ENCODE peak calls at places on chromosomes 1 and 21, in five cellular contexts. One of them, this sample, is unnamed.

GRCh38 chr1:66533804-66534745 is at the start of gene SGIP1:
- DNase-seq in CD4-positive, alpha-beta T cell: no peak
- DNase-seq in AG08395: peak; percentile 83
- DNase-seq in activated CD4-positive, CD25-positive, alpha-beta regulatory T cell: no peak
- DNase-seq in T-helper 9 cell: no peak
- DNase-seq in this sample: no peak

GRCh38 chr1:32878183-32878582 is 7.5 kb upstream of the FNDC5 start:
- DNase-seq in CD4-positive, alpha-beta T cell: no peak
- DNase-seq in AG08395: peak; percentile 54
- DNase-seq in activated CD4-positive, CD25-positive, alpha-beta regulatory T cell: no peak
- DNase-seq in T-helper 9 cell: no peak
- DNase-seq in this sample: no peak

GRCh38 chr1:87474098-87474497 is 145.4 kb downstream of the LMO4 start:
- DNase-seq in CD4-positive, alpha-beta T cell: no peak
- DNase-seq in AG08395: no peak
- DNase-seq in activated CD4-positive, CD25-positive, alpha-beta regulatory T cell: no peak
- DNase-seq in T-helper 9 cell: no peak
- DNase-seq in this sample: no peak

GRCh38 chr1:25682059-25682601 is 65.5 kb downstream of the MAN1C1 start:
- DNase-seq in CD4-positive, alpha-beta T cell: no peak
- DNase-seq in AG08395: no peak
- DNase-seq in activated CD4-positive, CD25-positive, alpha-beta regulatory T cell: no peak
- DNase-seq in T-helper 9 cell: no peak
- DNase-seq in this sample: no peak

GRCh38 chr1:106515375-106515774 is 541.1 kb upstream of the PRMT6 start:
- DNase-seq in CD4-positive, alpha-beta T cell: no peak
- DNase-seq in AG08395: no peak
- DNase-seq in activated CD4-positive, CD25-positive, alpha-beta regulatory T cell: no peak
- DNase-seq in T-helper 9 cell: no peak
- DNase-seq in this sample: no peak

GRCh38 chr1:5911871-5912271 is 80.4 kb downstream of the NPHP4 start:
- DNase-seq in CD4-positive, alpha-beta T cell: no peak
- DNase-seq in AG08395: no peak
- DNase-seq in activated CD4-positive, CD25-positive, alpha-beta regulatory T cell: no peak
- DNase-seq in T-helper 9 cell: no peak
- DNase-seq in this sample: no peak

GRCh38 chr1:37323486-37324377 is 150.6 kb upstream of the ZC3H12A start:
- DNase-seq in CD4-positive, alpha-beta T cell: no peak
- DNase-seq in AG08395: peak; percentile 17
- DNase-seq in activated CD4-positive, CD25-positive, alpha-beta regulatory T cell: no peak
- DNase-seq in T-helper 9 cell: no peak
- DNase-seq in this sample: no peak

GRCh38 chr1:223726380-223727001 is 14.2 kb downstream of the CAPN2 start:
- DNase-seq in CD4-positive, alpha-beta T cell: peak; percentile 85
- DNase-seq in AG08395: peak; percentile 93
- DNase-seq in activated CD4-positive, CD25-positive, alpha-beta regulatory T cell: peak; percentile 65
- DNase-seq in T-helper 9 cell: peak; percentile 79
- DNase-seq in this sample: peak; percentile 79

GRCh38 chr1:9315411-9316079 is 22.9 kb downstream of the SPSB1 start:
- DNase-seq in CD4-positive, alpha-beta T cell: no peak
- DNase-seq in AG08395: peak; percentile 55
- DNase-seq in activated CD4-positive, CD25-positive, alpha-beta regulatory T cell: no peak
- DNase-seq in T-helper 9 cell: no peak
- DNase-seq in this sample: no peak

GRCh38 chr1:24970926-24971530 is 41.0 kb upstream of the RUNX3 start:
- DNase-seq in CD4-positive, alpha-beta T cell: no peak
- DNase-seq in AG08395: no peak
- DNase-seq in activated CD4-positive, CD25-positive, alpha-beta regulatory T cell: no peak
- DNase-seq in T-helper 9 cell: no peak
- DNase-seq in this sample: no peak

GRCh38 chr1:70142120-70142519 is 63.3 kb downstream of the LRRC40 start:
- DNase-seq in CD4-positive, alpha-beta T cell: no peak
- DNase-seq in AG08395: peak; percentile 27
- DNase-seq in activated CD4-positive, CD25-positive, alpha-beta regulatory T cell: no peak
- DNase-seq in T-helper 9 cell: no peak
- DNase-seq in this sample: no peak

GRCh38 chr1:53652441-53653199 is 86.3 kb downstream of the GLIS1 start:
- DNase-seq in CD4-positive, alpha-beta T cell: no peak
- DNase-seq in AG08395: no peak
- DNase-seq in activated CD4-positive, CD25-positive, alpha-beta regulatory T cell: no peak
- DNase-seq in T-helper 9 cell: no peak
- DNase-seq in this sample: no peak

GRCh38 chr1:75125161-75125681 is 9.0 kb upstream of the LHX8 start:
- DNase-seq in CD4-positive, alpha-beta T cell: no peak
- DNase-seq in AG08395: no peak
- DNase-seq in activated CD4-positive, CD25-positive, alpha-beta regulatory T cell: no peak
- DNase-seq in T-helper 9 cell: no peak
- DNase-seq in this sample: no peak

GRCh38 chr1:212760126-212760823 is 31.3 kb downstream of the NSL1 start:
- DNase-seq in CD4-positive, alpha-beta T cell: peak; percentile 47
- DNase-seq in AG08395: no peak
- DNase-seq in activated CD4-positive, CD25-positive, alpha-beta regulatory T cell: peak; percentile 1
- DNase-seq in T-helper 9 cell: peak; percentile 21
- DNase-seq in this sample: no peak

GRCh38 chr1:12087797-12088314 is 24.8 kb downstream of the TNFRSF8 start:
- DNase-seq in CD4-positive, alpha-beta T cell: peak; percentile 16
- DNase-seq in AG08395: no peak
- DNase-seq in activated CD4-positive, CD25-positive, alpha-beta regulatory T cell: no peak
- DNase-seq in T-helper 9 cell: peak; percentile 17
- DNase-seq in this sample: peak; percentile 35

GRCh38 chr1:22018583-22019559 is 17.4 kb downstream of the CELA3A start:
- DNase-seq in CD4-positive, alpha-beta T cell: peak; percentile 65
- DNase-seq in AG08395: peak; percentile 85
- DNase-seq in activated CD4-positive, CD25-positive, alpha-beta regulatory T cell: peak; percentile 13
- DNase-seq in T-helper 9 cell: peak; percentile 15
- DNase-seq in this sample: peak; percentile 61

GRCh38 chr1:234676103-234676594 is 66.2 kb upstream of the IRF2BP2 start:
- DNase-seq in CD4-positive, alpha-beta T cell: peak; percentile 33
- DNase-seq in AG08395: peak; percentile 88
- DNase-seq in activated CD4-positive, CD25-positive, alpha-beta regulatory T cell: peak; percentile 7
- DNase-seq in T-helper 9 cell: peak; percentile 39
- DNase-seq in this sample: peak; percentile 28

GRCh38 chr1:235746245-235746644 is 96.7 kb upstream of the GNG4 start:
- DNase-seq in CD4-positive, alpha-beta T cell: no peak
- DNase-seq in AG08395: no peak
- DNase-seq in activated CD4-positive, CD25-positive, alpha-beta regulatory T cell: no peak
- DNase-seq in T-helper 9 cell: no peak
- DNase-seq in this sample: no peak

GRCh38 chr1:230441630-230442029 is 15.5 kb upstream of the PGBD5 start:
- DNase-seq in CD4-positive, alpha-beta T cell: no peak
- DNase-seq in AG08395: no peak
- DNase-seq in activated CD4-positive, CD25-positive, alpha-beta regulatory T cell: no peak
- DNase-seq in T-helper 9 cell: no peak
- DNase-seq in this sample: no peak

GRCh38 chr1:161001537-161001936 is 19.4 kb downstream of the F11R start:
- DNase-seq in CD4-positive, alpha-beta T cell: no peak
- DNase-seq in AG08395: no peak
- DNase-seq in activated CD4-positive, CD25-positive, alpha-beta regulatory T cell: no peak
- DNase-seq in T-helper 9 cell: no peak
- DNase-seq in this sample: no peak

GRCh38 chr1:62951441-62951840 is 167.5 kb downstream of the ATG4C start:
- DNase-seq in CD4-positive, alpha-beta T cell: no peak
- DNase-seq in AG08395: no peak
- DNase-seq in activated CD4-positive, CD25-positive, alpha-beta regulatory T cell: no peak
- DNase-seq in T-helper 9 cell: no peak
- DNase-seq in this sample: no peak

GRCh38 chr21:45634511-45635183 is 8.9 kb upstream of the PCBP3 start:
- DNase-seq in CD4-positive, alpha-beta T cell: no peak
- DNase-seq in AG08395: no peak
- DNase-seq in activated CD4-positive, CD25-positive, alpha-beta regulatory T cell: no peak
- DNase-seq in T-helper 9 cell: no peak
- DNase-seq in this sample: no peak

GRCh38 chr1:119298687-119299086 is 69.9 kb upstream of the HAO2 start:
- DNase-seq in CD4-positive, alpha-beta T cell: no peak
- DNase-seq in AG08395: no peak
- DNase-seq in activated CD4-positive, CD25-positive, alpha-beta regulatory T cell: no peak
- DNase-seq in T-helper 9 cell: no peak
- DNase-seq in this sample: no peak

GRCh38 chr21:34974162-34974981 is 74.7 kb downstream of the RUNX1 start:
- DNase-seq in CD4-positive, alpha-beta T cell: peak; percentile 35
- DNase-seq in AG08395: no peak
- DNase-seq in activated CD4-positive, CD25-positive, alpha-beta regulatory T cell: no peak
- DNase-seq in T-helper 9 cell: peak; percentile 15
- DNase-seq in this sample: peak; percentile 54

GRCh38 chr1:20325844-20326323 is 35.2 kb downstream of the VWA5B1 start:
- DNase-seq in CD4-positive, alpha-beta T cell: no peak
- DNase-seq in AG08395: no peak
- DNase-seq in activated CD4-positive, CD25-positive, alpha-beta regulatory T cell: no peak
- DNase-seq in T-helper 9 cell: no peak
- DNase-seq in this sample: no peak

GRCh38 chr1:32647308-32648134 is 2.8 kb downstream of the ZBTB8OS start:
- DNase-seq in CD4-positive, alpha-beta T cell: no peak
- DNase-seq in AG08395: no peak
- DNase-seq in activated CD4-positive, CD25-positive, alpha-beta regulatory T cell: no peak
- DNase-seq in T-helper 9 cell: no peak
- DNase-seq in this sample: no peak

GRCh38 chr1:233959971-233960710 is 55.7 kb downstream of the SLC35F3 start:
- DNase-seq in CD4-positive, alpha-beta T cell: no peak
- DNase-seq in AG08395: no peak
- DNase-seq in activated CD4-positive, CD25-positive, alpha-beta regulatory T cell: no peak
- DNase-seq in T-helper 9 cell: no peak
- DNase-seq in this sample: no peak

GRCh38 chr1:28893403-28894102 is 20.8 kb upstream of the EPB41 start:
- DNase-seq in CD4-positive, alpha-beta T cell: peak; percentile 19
- DNase-seq in AG08395: peak; percentile 81
- DNase-seq in activated CD4-positive, CD25-positive, alpha-beta regulatory T cell: no peak
- DNase-seq in T-helper 9 cell: no peak
- DNase-seq in this sample: peak; percentile 15

GRCh38 chr1:187762109-187762508 is 933.4 kb downstream of the PLA2G4A start:
- DNase-seq in CD4-positive, alpha-beta T cell: no peak
- DNase-seq in AG08395: no peak
- DNase-seq in activated CD4-positive, CD25-positive, alpha-beta regulatory T cell: no peak
- DNase-seq in T-helper 9 cell: no peak
- DNase-seq in this sample: no peak

GRCh38 chr1:24203404-24203803 is 16.3 kb upstream of the IFNLR1 start:
- DNase-seq in CD4-positive, alpha-beta T cell: no peak
- DNase-seq in AG08395: no peak
- DNase-seq in activated CD4-positive, CD25-positive, alpha-beta regulatory T cell: no peak
- DNase-seq in T-helper 9 cell: no peak
- DNase-seq in this sample: no peak